ENCODE peak calls at places on chromosomes 3 and 15, in seven cellular contexts. I is PC-3; S is psoas muscle; K is CD8-positive, alpha-beta T cell; L is fibroblast of lung; G is prostate gland; R is mesenchymal stem cell. X is an unnamed sample. For H3K36me3, the result is how much of the 10 kb centered on the place peaks cover.

GRCh38 chr15:43799209-43799944 is 643 bp downstream of the SERINC4 start:
- DNase-seq in S (no peak), R (no peak), G (peak), K (no peak), I (no peak), L (no peak), X (no peak)

GRCh38 chr3:190486201-190486865 is 27.6 kb upstream of the IL1RAP start:
- DNase-seq in R (peak), I (peak), L (peak), G (no peak), K (no peak), S (no peak), X (no peak)

GRCh38 chr3:133412511-133413165 is 12.8 kb downstream of the BFSP2 start:
- DNase-seq in G (no peak), R (peak), L (peak), K (no peak), I (no peak), S (no peak), X (no peak)

GRCh38 chr3:42613462-42613861 is 13.0 kb downstream of the NKTR start:
- DNase-seq in S (no peak), G (no peak), I (peak), L (no peak), K (no peak), R (peak), X (peak)

GRCh38 chr3:25448750-25449684 is 21.0 kb downstream of the RARB start:
- DNase-seq in L (peak), S (peak), R (peak), G (peak), K (no peak), I (no peak), X (no peak)

GRCh38 chr15:41848595-41848994 is 9.9 kb downstream of the PLA2G4B start:
- DNase-seq in S (no peak), R (no peak), L (peak), I (no peak), G (no peak), K (no peak), X (no peak)

GRCh38 chr3:57983734-57984518 is 24.3 kb upstream of the FLNB start:
- DNase-seq in R (peak), S (peak), K (peak), I (peak), G (no peak), L (peak), X (no peak)

GRCh38 chr3:185764168-185764988 is 60.5 kb downstream of the IGF2BP2 start:
- DNase-seq in L (peak), K (no peak), R (peak), S (no peak), I (no peak), G (no peak), X (no peak)

GRCh38 chr3:106518516-106518915 is 649.7 kb upstream of the CBLB start:
- DNase-seq in I (peak), R (peak), K (no peak), L (peak), S (no peak), G (no peak), X (no peak)

GRCh38 chr15:31278056-31278445 is 48.6 kb upstream of the KLF13 start:
- DNase-seq in S (peak), R (no peak), L (no peak), I (no peak), K (no peak), G (peak), X (no peak)

GRCh38 chr3:46070458-46071136 is 43.3 kb upstream of the XCR1 start:
- DNase-seq in R (no peak), L (no peak), I (no peak), K (no peak), S (no peak), G (no peak), X (no peak)

GRCh38 chr3:13085846-13086179 is 12.6 kb upstream of the IQSEC1 start:
- DNase-seq in I (no peak), K (no peak), S (no peak), R (no peak), L (no peak), G (no peak), X (no peak)

GRCh38 chr15:55224892-55225291 is 28.2 kb upstream of the RSL24D1 start:
- DNase-seq in I (no peak), R (no peak), S (no peak), L (no peak), K (no peak), G (no peak), X (no peak)

GRCh38 chr15:78790027-78790426 is 21.2 kb downstream of the ADAMTS7 start:
- DNase-seq in I (no peak), S (no peak), G (no peak), L (no peak), R (no peak), K (no peak), X (no peak)

GRCh38 chr3:140568842-140569520 is 108.9 kb upstream of the TRIM42 start:
- DNase-seq in G (peak), K (no peak), I (no peak), R (no peak), L (no peak), S (peak), X (no peak)

GRCh38 chr3:107846282-107846852 is 244.5 kb downstream of the CD47 start:
- DNase-seq in K (no peak), L (peak), S (peak), I (peak), R (peak), G (peak), X (peak)

GRCh38 chr3:154356009-154356408 is 31.7 kb upstream of the DHX36 start:
- DNase-seq in L (no peak), K (no peak), R (no peak), I (peak), G (no peak), S (no peak), X (no peak)

GRCh38 chr3:51379746-51380330 is 5.3 kb upstream of the MANF start:
- DNase-seq in S (no peak), R (no peak), G (no peak), K (no peak), L (no peak), I (no peak), X (no peak)

GRCh38 chr15:32829441-32829840 is 111.6 kb downstream of the GREM1 start:
- DNase-seq in L (peak), K (no peak), I (peak), R (no peak), S (no peak), G (no peak), X (no peak)

GRCh38 chr3:51963951-51964451 is 3.3 kb downstream of the PCBP4 start:
- DNase-seq in S (peak), K (no peak), L (no peak), I (no peak), G (no peak), R (no peak), X (no peak)

GRCh38 chr15:85763157-85763556 is 31.6 kb downstream of the KLHL25 start:
- DNase-seq in I (no peak), K (no peak), S (peak), R (no peak), G (no peak), L (no peak), X (no peak)

GRCh38 chr3:156509209-156510174 is 45.4 kb downstream of the SSR3 start:
- DNase-seq in K (no peak), L (peak), R (peak), S (no peak), G (no peak), I (peak), X (no peak)

GRCh38 chr3:35296533-35296932 is 342.8 kb upstream of the ARPP21 start:
- DNase-seq in G (no peak), S (no peak), K (no peak), I (no peak), L (no peak), R (peak), X (no peak)

GRCh38 chr3:61730058-61730457 is 168.7 kb downstream of the PTPRG start:
- DNase-seq in R (no peak), S (peak), L (no peak), G (no peak), K (no peak), I (no peak), X (no peak)

GRCh38 chr3:115808239-115808638 is 184.9 kb downstream of the GAP43 start:
- DNase-seq in I (no peak), K (no peak), G (no peak), L (no peak), R (no peak), S (no peak), X (no peak)

GRCh38 chr15:98666441-98666840 is 18.1 kb downstream of the IGF1R start:
- DNase-seq in K (no peak), I (no peak), G (no peak), L (no peak), S (no peak), R (no peak), X (no peak)

GRCh38 chr15:40477703-40478269 is 7.0 kb downstream of the CHST14 start:
- DNase-seq in K (no peak), L (no peak), I (peak), G (peak), S (no peak), R (no peak), X (no peak)

GRCh38 chr15:84836859-84837258 is 19.7 kb downstream of the ALPK3 start:
- DNase-seq in R (no peak), I (no peak), K (no peak), S (no peak), G (no peak), L (no peak), X (no peak)

GRCh38 chr3:31004025-31004678 is 109.7 kb upstream of the GADL1 start:
- DNase-seq in R (peak), I (peak), K (no peak), L (peak), G (no peak), S (no peak), X (no peak)

GRCh38 chr3:187773963-187774789 is 28.9 kb upstream of the BCL6 start:
- DNase-seq in S (no peak), L (no peak), R (no peak), I (no peak), K (no peak), G (no peak), X (no peak)

DNA sequence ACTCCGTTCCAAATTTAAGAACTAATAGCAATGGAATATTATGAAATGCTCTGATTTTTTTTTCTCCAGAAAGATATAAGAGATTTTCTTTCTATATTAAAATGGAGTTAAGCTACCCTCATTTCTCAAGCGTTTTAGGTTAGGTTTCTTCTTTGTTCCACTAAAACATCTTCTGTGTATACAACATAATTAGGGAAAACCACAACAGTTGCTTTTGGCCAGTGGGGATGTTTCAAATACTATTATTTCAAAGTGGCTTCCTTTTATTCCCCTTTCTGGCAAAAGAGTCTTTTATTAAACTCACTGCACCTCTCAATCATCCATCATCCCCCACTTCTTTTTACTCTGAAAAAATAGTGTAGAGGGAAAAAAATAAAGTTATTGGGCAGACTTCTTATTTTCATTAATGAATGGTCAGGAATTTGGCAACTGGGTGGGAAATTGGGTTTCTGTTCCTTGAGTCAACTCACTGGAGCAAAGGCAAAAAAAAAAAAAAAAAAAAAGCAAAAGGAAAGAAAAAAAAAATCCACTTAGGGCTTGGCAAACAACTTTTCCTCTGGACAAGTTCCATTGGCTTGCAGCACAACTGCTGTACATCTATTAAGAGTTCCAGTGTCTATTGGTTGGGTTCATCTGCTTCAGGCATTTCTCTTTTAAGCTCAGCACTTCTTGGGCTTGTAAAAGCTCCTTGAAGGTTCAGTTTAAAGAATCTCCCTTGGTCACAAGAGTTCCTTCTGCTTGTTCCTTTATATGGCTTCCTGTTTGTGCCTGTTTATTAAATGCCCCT is 963.4 kb downstream of the ROBO1 start:
- DNase-seq in R (peak), K (no peak), S (no peak), I (no peak), G (peak), L (peak), X (no peak)
- H3K4me3 ChIP-seq in R (peak), K (no peak), S (no peak), I (no peak), G (no peak), L (no peak), X (no peak)

GRCh38 chr3:142129516-142130171 is 19.7 kb downstream of the TFDP2 start:
- DNase-seq in G (no peak), I (no peak), R (no peak), K (no peak), L (no peak), S (no peak), X (no peak)

GRCh38 chr3:142124243-142124642 is 25.1 kb downstream of the TFDP2 start:
- DNase-seq in L (no peak), G (no peak), R (no peak), S (no peak), K (no peak), I (no peak), X (no peak)

DNA sequence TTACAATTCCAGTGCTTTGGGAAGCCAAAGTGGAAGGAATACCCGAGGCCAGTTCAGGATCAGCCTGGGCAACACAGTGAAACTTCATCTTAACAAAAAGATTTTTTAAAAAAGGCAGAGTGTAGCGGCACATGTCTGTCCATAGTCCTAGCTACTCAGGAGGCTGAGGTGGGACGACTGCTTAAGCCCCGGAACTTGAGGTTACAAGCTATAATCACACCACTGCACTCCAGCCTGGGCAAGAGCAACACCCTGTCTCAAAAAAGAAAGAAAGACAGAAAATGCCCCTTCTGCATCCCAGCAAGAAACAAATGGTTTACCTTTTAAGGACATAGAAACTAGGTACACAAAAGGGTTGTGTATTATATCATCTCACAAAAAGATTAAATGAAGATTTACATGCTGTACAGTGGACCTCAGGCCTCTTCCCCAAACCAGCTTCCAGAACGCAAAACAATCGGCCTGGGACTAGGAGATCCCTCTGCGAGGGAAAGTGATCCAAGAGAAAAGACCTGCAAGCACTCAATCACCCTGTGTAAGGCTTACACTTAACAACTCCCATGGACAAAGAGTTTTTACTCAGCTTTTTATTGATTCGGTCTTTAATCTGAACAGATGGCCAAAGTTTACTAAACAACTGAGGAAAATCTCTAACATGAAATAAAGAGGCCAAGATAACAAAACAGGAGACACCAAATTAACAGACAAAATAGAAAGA is 21.2 kb downstream of the TFDP2 start:
- DNase-seq in K (no peak), S (no peak), G (no peak), R (no peak), I (no peak), L (no peak), X (no peak)
- H3K27ac ChIP-seq in K (no peak), S (no peak), G (peak), R (no peak), I (no peak), L (no peak), X (no peak)

GRCh38 chr3:37150621-37151020 is 23.8 kb downstream of the LRRFIP2 start:
- DNase-seq in R (no peak), L (no peak), K (no peak), S (no peak), I (no peak), G (no peak), X (no peak)
- H3K36me3 ChIP-seq in R (under half), L (under half), K (under half), S (under half), I (under half), G (under half), X (under half)

DNA sequence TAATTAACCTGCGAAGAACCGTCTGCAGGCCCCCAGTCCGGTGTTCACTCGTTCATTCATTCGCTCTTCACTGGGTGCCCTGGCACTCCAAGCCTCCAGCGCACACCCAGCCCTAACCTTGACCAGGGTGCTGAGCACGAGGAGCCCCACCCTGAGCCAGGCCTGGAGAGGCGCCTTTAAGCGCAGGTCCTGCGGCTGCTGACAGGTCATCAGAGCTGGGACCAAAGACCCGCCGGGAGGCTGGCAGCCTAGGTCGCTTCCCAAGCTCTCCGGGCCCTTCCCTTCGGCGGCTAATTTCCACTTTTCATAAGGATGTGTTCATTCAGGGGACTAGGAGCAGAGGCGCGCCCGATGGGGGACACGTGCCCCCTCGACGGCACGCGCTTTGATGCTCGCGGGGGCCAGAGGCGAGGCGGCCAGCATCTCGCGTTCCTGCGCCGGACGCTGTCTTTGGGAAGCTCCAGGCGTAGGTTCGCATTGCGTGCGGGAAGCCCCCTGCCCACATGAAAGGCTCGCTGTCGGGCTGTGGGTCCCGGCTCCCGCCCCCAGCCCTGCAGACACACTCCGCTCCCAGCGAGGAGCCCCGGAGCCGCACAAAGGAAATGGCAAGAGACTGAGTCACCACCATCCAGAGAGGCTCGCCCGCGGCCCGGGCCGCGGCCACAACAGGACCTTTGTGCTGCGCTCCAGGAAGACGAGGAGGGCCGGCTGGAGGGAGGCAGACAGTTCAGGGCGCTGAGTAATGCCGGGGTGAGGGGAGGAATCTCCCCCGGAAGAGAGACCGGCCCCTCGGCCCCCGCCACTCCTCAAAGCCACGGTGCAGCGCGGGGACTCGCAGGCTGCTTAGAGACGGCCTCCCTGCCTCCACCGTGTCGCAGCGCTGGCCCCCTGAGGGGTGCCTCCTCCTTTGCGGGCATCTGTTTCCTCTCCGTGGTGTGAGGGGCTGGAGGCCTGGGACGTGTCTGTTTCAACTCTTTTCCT is 266.4 kb upstream of the HES1 start:
- DNase-seq in L (peak), R (peak), I (peak), K (no peak), G (no peak), S (no peak), X (peak)
- H3K4me3 ChIP-seq in L (no peak), R (no peak), I (peak), K (no peak), G (no peak), S (no peak), X (no peak)